ENCODE peak calls at places on chromosomes 4 and X, in four cellular contexts. Q is GM12878, Y is HCT116, W is HepG2. B is an unnamed sample.

GRCh38 chr4:185134176-185134869 is 8.7 kb upstream of the SLC25A4 start:
- DNase-seq in Q (no peak), W (peak), Y (peak), B (peak)

GRCh38 chr4:8278009-8278395 is 8.4 kb downstream of the HTRA3 start:
- DNase-seq in Q (no peak), Y (no peak), W (no peak), B (no peak)

GRCh38 chr4:133600008-133600407 is 450.9 kb downstream of the PCDH10 start:
- DNase-seq in Y (no peak), Q (no peak), W (no peak), B (peak)

GRCh38 chrX:110287605-110288004 is 30.3 kb downstream of the AMMECR1 start:
- DNase-seq in W (no peak), Q (no peak), Y (no peak), B (no peak)

GRCh38 chr4:108166441-108167315 is 2.1 kb downstream of the LEF1 start:
- DNase-seq in Q (no peak), Y (no peak), W (peak), B (peak)

GRCh38 chrX:19904778-19905367 is 17.5 kb upstream of the SH3KBP1 start:
- DNase-seq in W (peak), Q (no peak), Y (peak), B (peak)

GRCh38 chr4:20126906-20127305 is 124.8 kb upstream of the SLIT2 start:
- DNase-seq in Y (no peak), W (no peak), Q (no peak), B (no peak)

GRCh38 chrX:41518127-41518840 is 71.1 kb downstream of the NYX start:
- DNase-seq in W (no peak), Q (no peak), Y (no peak), B (no peak)

GRCh38 chr4:685681-686218 is 3.2 kb downstream of the SLC49A3 start:
- DNase-seq in W (no peak), Y (no peak), Q (no peak), B (no peak)

GRCh38 chr4:20249333-20249732 is 2.4 kb upstream of the SLIT2 start:
- DNase-seq in Q (no peak), W (no peak), Y (peak), B (no peak)

GRCh38 chr4:26377352-26378311 is 56.8 kb downstream of the RBPJ start:
- DNase-seq in Q (no peak), Y (no peak), W (no peak), B (no peak)

GRCh38 chrX:38279188-38279587 is 48.1 kb downstream of the RPGR start:
- DNase-seq in Y (no peak), Q (no peak), W (peak), B (no peak)

GRCh38 chr4:166091914-166092510 is 219.0 kb downstream of the TLL1 start:
- DNase-seq in Y (peak), W (peak), Q (no peak), B (peak)

GRCh38 chr4:82706349-82707000 is 92.1 kb downstream of the SCD5 start:
- DNase-seq in Y (no peak), Q (no peak), W (no peak), B (no peak)

GRCh38 chrX:70476934-70477733 is 32.5 kb downstream of the DLG3 start:
- DNase-seq in Q (no peak), Y (peak), W (no peak), B (no peak)

GRCh38 chr4:186723207-186724047 is at the start of gene FAT1:
- DNase-seq in W (peak), Y (no peak), Q (no peak), B (peak)

GRCh38 chr4:57053508-57053907 is 56.7 kb downstream of the IGFBP7 start:
- DNase-seq in W (no peak), Q (no peak), Y (no peak), B (no peak)

GRCh38 chr4:169286562-169287301 is 16.0 kb upstream of the SH3RF1 start:
- DNase-seq in Y (no peak), W (no peak), Q (no peak), B (peak)

GRCh38 chr4:170721812-170722373 is 632.1 kb upstream of the AADAT start:
- DNase-seq in Q (no peak), Y (no peak), W (no peak), B (no peak)

GRCh38 chr4:185849543-185850185 is 37.7 kb upstream of the SORBS2 start:
- DNase-seq in Y (no peak), W (no peak), Q (no peak), B (no peak)

GRCh38 chrX:150693782-150694574 is 782 bp downstream of the MTMR1 start:
- DNase-seq in Q (no peak), Y (peak), W (peak), B (no peak)

GRCh38 chr4:48315728-48316630 is 25.4 kb upstream of the SLAIN2 start:
- DNase-seq in Y (peak), W (peak), Q (no peak), B (peak)

GRCh38 chrX:111402378-111402777 is 9.6 kb downstream of the DCX start:
- DNase-seq in W (no peak), Q (no peak), Y (no peak), B (no peak)

GRCh38 chrX:30892591-30892990 is 3.5 kb upstream of the TAB3 start:
- DNase-seq in Q (no peak), W (no peak), Y (peak), B (no peak)

GRCh38 chr4:75555294-75556164 is at the start of gene ODAPH:
- DNase-seq in W (no peak), Q (peak), Y (no peak), B (peak)

GRCh38 chrX:16487620-16488380 is 162.2 kb upstream of the S100G start:
- DNase-seq in Y (no peak), Q (no peak), W (no peak), B (no peak)

GRCh38 chrX:44568196-44568595 is 25.5 kb upstream of the FUNDC1 start:
- DNase-seq in Q (no peak), Y (no peak), W (no peak), B (no peak)

GRCh38 chr4:161546902-161547301 is 616.9 kb downstream of the FSTL5 start:
- DNase-seq in Y (no peak), W (no peak), Q (no peak), B (no peak)

GRCh38 chrX:98405376-98405775 is 1521.7 kb downstream of the RPA4 start:
- DNase-seq in Q (no peak), Y (no peak), W (no peak), B (no peak)

GRCh38 chr4:77881460-77882295 is 19.0 kb downstream of the MRPL1 start:
- DNase-seq in Q (no peak), W (peak), Y (no peak), B (no peak)

GRCh38 chrX:48897157-48897620 is 379 bp downstream of the TIMM17B start:
- DNase-seq in W (peak), Q (no peak), Y (peak), B (peak)

GRCh38 chrX:71941145-71941544 is 30.5 kb downstream of the NHSL2 start:
- DNase-seq in Y (no peak), Q (no peak), W (no peak), B (no peak)

GRCh38 chrX:119759333-119759766 is 962 bp downstream of the SOWAHD start:
- DNase-seq in Y (no peak), W (no peak), Q (no peak), B (no peak)

GRCh38 chrX:34379891-34380290 is 247.8 kb upstream of the FAM47A start:
- DNase-seq in W (no peak), Q (no peak), Y (no peak), B (no peak)

GRCh38 chr4:155735506-155735905 is 23.3 kb upstream of the GUCY1B1 start:
- DNase-seq in W (no peak), Q (no peak), Y (no peak), B (no peak)

GRCh38 chr4:165368567-165368966 is 10.2 kb upstream of the CPE start:
- DNase-seq in Q (no peak), Y (no peak), W (peak), B (no peak)

GRCh38 chrX:155666741-155667140 is 54.0 kb upstream of the TMLHE start:
- DNase-seq in Q (no peak), W (no peak), Y (no peak), B (peak)

GRCh38 chrX:155662297-155662696 is 49.5 kb upstream of the TMLHE start:
- DNase-seq in Y (no peak), Q (no peak), W (peak), B (peak)
- TF ChIP-seq ZBTB33 in Y (no peak), Q (no peak), W (no peak), B (no peak)

GRCh38 chr4:30962949-30963348 is 242.8 kb downstream of the PCDH7 start:
- DNase-seq in Y (peak), W (no peak), Q (no peak), B (no peak)
- TF ChIP-seq ZBTB33 in Y (no peak), W (no peak), Q (no peak), B (no peak)

GRCh38 chrX:42533761-42534160 is 244.2 kb downstream of the PPP1R2C start:
- DNase-seq in W (no peak), Y (no peak), Q (no peak), B (no peak)

GRCh38 chrX:42536286-42536685 is 241.7 kb downstream of the PPP1R2C start:
- DNase-seq in Y (no peak), W (no peak), Q (no peak), B (no peak)

GRCh38 chrX:42535233-42535632 is 242.7 kb downstream of the PPP1R2C start:
- DNase-seq in Q (no peak), Y (no peak), W (no peak), B (no peak)

GRCh38 chrX:42530027-42530426 is 247.9 kb downstream of the PPP1R2C start:
- DNase-seq in W (no peak), Y (no peak), Q (no peak), B (no peak)

DNA sequence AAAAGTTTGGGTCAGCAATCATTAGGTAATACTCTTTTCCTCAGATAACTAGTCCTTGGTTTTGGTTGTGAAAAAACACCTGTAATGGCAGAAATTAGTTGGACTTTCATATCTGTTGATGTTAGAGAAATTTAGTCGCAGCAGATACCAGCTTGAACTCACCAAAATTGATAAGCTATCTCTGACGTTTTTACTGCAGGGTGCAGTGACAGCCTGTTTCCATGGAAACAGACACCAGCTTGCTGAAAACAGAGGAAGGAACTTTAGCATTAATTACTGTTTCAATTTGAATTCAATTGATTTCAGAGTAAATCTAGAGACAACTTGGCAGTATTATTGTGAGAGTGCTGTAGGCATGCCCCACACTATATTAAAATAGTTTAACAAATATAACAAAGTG is 246.5 kb downstream of the PPP1R2C start:
- DNase-seq in W (no peak), Q (no peak), Y (no peak), B (no peak)
- TF ChIP-seq ZBTB33 in W (no peak), Q (no peak), Y (no peak), B (no peak)

GRCh38 chr4:2359591-2360390 is 58.7 kb downstream of the ZFYVE28 start:
- DNase-seq in Q (no peak), Y (no peak), W (no peak), B (no peak)

GRCh38 chr4:2363056-2363719 is 55.3 kb downstream of the ZFYVE28 start:
- DNase-seq in Q (no peak), W (peak), Y (no peak), B (no peak)

GRCh38 chr4:2362286-2363055 is 56.0 kb downstream of the ZFYVE28 start:
- DNase-seq in Q (no peak), Y (no peak), W (no peak), B (no peak)

GRCh38 chr4:2363951-2364653 is 54.3 kb downstream of the ZFYVE28 start:
- DNase-seq in Q (no peak), Y (no peak), W (no peak), B (no peak)

GRCh38 chr4:2361366-2362285 is 56.8 kb downstream of the ZFYVE28 start:
- DNase-seq in W (no peak), Y (no peak), Q (no peak), B (no peak)
- TF ChIP-seq ZBTB33 in W (no peak), Y (no peak), Q (no peak), B (no peak)

GRCh38 chrX:77788050-77788449 is 2.0 kb upstream of the ATRX start:
- DNase-seq in Q (no peak), Y (peak), W (peak), B (no peak)
- TF ChIP-seq ZBTB33 in Q (no peak), Y (no peak), W (no peak), B (no peak)